ENCODE peak calls at places on chromosomes 3 and 15, in five cellular contexts. Z, M, P, R and J are unnamed samples.

GRCh38 chr3:64084640-64085039 is 61.3 kb upstream of the PSMD6 start:
- DNase-seq in Z (no peak), M (peak; percentile 75), P (no peak), R (peak; percentile 74), J (no peak)

GRCh38 chr15:98775498-98776230 is 127.3 kb downstream of the IGF1R start:
- DNase-seq in Z (no peak), M (no peak), P (no peak), R (no peak), J (no peak)

GRCh38 chr3:108669211-108669610 is 79.7 kb downstream of the DZIP3 start:
- DNase-seq in Z (no peak), M (no peak), P (no peak), R (no peak), J (no peak)

GRCh38 chr3:61812517-61812916 is 251.1 kb downstream of the PTPRG start:
- DNase-seq in Z (no peak), M (no peak), P (no peak), R (peak; percentile 85), J (no peak)

GRCh38 chr3:131998027-131998426 is 36.8 kb downstream of the CPNE4 start:
- DNase-seq in Z (no peak), M (no peak), P (no peak), R (no peak), J (no peak)

GRCh38 chr15:35673093-35673573 is 127.2 kb upstream of the DPH6 start:
- DNase-seq in Z (peak; percentile 35), M (no peak), P (no peak), R (no peak), J (peak; percentile 46)

GRCh38 chr3:9130318-9131110 is 118.9 kb downstream of the SRGAP3 start:
- DNase-seq in Z (no peak), M (no peak), P (no peak), R (peak; percentile 5), J (no peak)

GRCh38 chr3:166900866-166901577 is 479.1 kb downstream of the ZBBX start:
- DNase-seq in Z (no peak), M (peak; percentile 60), P (no peak), R (no peak), J (no peak)

GRCh38 chr3:14425574-14426304 is 23.3 kb downstream of the SLC6A6 start:
- DNase-seq in Z (no peak), M (no peak), P (no peak), R (peak; percentile 77), J (no peak)

GRCh38 chr3:45191924-45192417 is 34.1 kb downstream of the TMEM158 start:
- DNase-seq in Z (no peak), M (no peak), P (no peak), R (no peak), J (no peak)

GRCh38 chr15:35958021-35958420 is 412.1 kb upstream of the DPH6 start:
- DNase-seq in Z (no peak), M (no peak), P (no peak), R (no peak), J (no peak)

GRCh38 chr3:47780727-47781325 is 867 bp downstream of the SMARCC1 start:
- DNase-seq in Z (no peak), M (peak; percentile 24), P (no peak), R (peak; percentile 35), J (no peak)

GRCh38 chr3:133799794-133800585 is 5.6 kb upstream of the SRPRB start:
- DNase-seq in Z (no peak), M (peak; percentile 52), P (no peak), R (peak; percentile 14), J (peak; percentile 26)

GRCh38 chr3:129975332-129976090 is 991 bp downstream of the TRH start:
- DNase-seq in Z (no peak), M (no peak), P (no peak), R (no peak), J (peak; percentile 26)

GRCh38 chr15:86919581-86919980 is 839.9 kb downstream of the AGBL1 start:
- DNase-seq in Z (no peak), M (no peak), P (no peak), R (no peak), J (no peak)

GRCh38 chr3:124826703-124827102 is 60.5 kb downstream of the ITGB5 start:
- DNase-seq in Z (no peak), M (peak; percentile 90), P (no peak), R (peak; percentile 89), J (no peak)

GRCh38 chr15:34337557-34338306 is at the start of gene SLC12A6:
- DNase-seq in Z (peak; percentile 92), M (peak; percentile 94), P (peak; percentile 44), R (peak; percentile 97), J (peak; percentile 96)

GRCh38 chr3:48130321-48130881 is 57.8 kb downstream of the CDC25A start:
- DNase-seq in Z (peak; percentile 89), M (peak; percentile 68), P (no peak), R (peak; percentile 94), J (peak; percentile 60)

GRCh38 chr3:128559486-128560225 is 66.7 kb upstream of the GATA2 start:
- DNase-seq in Z (no peak), M (peak; percentile 24), P (no peak), R (no peak), J (no peak)

GRCh38 chr15:66131200-66131599 is 122.3 kb downstream of the MEGF11 start:
- DNase-seq in Z (no peak), M (no peak), P (no peak), R (no peak), J (no peak)

GRCh38 chr3:98971183-98971681 is 69.7 kb upstream of the DCBLD2 start:
- DNase-seq in Z (no peak), M (peak; percentile 67), P (no peak), R (peak; percentile 83), J (no peak)

GRCh38 chr3:46082021-46082420 is 54.7 kb upstream of the XCR1 start:
- DNase-seq in Z (no peak), M (no peak), P (no peak), R (no peak), J (no peak)

GRCh38 chr15:34365836-34366235 is 1.2 kb downstream of the LPCAT4 start:
- DNase-seq in Z (peak; percentile 8), M (no peak), P (no peak), R (no peak), J (no peak)

GRCh38 chr3:48077835-48078234 is 61.6 kb upstream of the MAP4 start:
- DNase-seq in Z (no peak), M (peak; percentile 92), P (no peak), R (peak; percentile 89), J (no peak)

GRCh38 chr3:43317461-43318316 is 31.3 kb downstream of the SNRK start:
- DNase-seq in Z (peak; percentile 42), M (no peak), P (no peak), R (peak; percentile 63), J (no peak)

GRCh38 chr3:144499346-144499745 is 527.7 kb downstream of the DIPK2A start:
- DNase-seq in Z (no peak), M (no peak), P (no peak), R (no peak), J (no peak)

GRCh38 chr3:162799910-162800309 is 1303.3 kb downstream of the OTOL1 start:
- DNase-seq in Z (no peak), M (no peak), P (no peak), R (no peak), J (no peak)

GRCh38 chr3:113264249-113264648 is 52.9 kb downstream of the BOC start:
- DNase-seq in Z (no peak), M (no peak), P (no peak), R (no peak), J (no peak)

GRCh38 chr3:73625124-73625665 is 454 bp upstream of the PDZRN3 start:
- DNase-seq in Z (peak; percentile 27), M (peak; percentile 62), P (no peak), R (peak; percentile 75), J (peak; percentile 67)

GRCh38 chr3:152269423-152270144 is 855 bp downstream of the MBNL1 start:
- DNase-seq in Z (peak; percentile 66), M (peak; percentile 95), P (no peak), R (peak; percentile 96), J (peak; percentile 78)

GRCh38 chr15:27070816-27071215 is 99.8 kb downstream of the GABRG3 start:
- DNase-seq in Z (no peak), M (no peak), P (no peak), R (no peak), J (no peak)

GRCh38 chr3:169552533-169552932 is 111.0 kb downstream of the MECOM start:
- DNase-seq in Z (no peak), M (no peak), P (no peak), R (no peak), J (no peak)

GRCh38 chr15:95263751-95264150 is 1032.4 kb downstream of the MCTP2 start:
- DNase-seq in Z (no peak), M (no peak), P (no peak), R (peak; percentile 59), J (no peak)